ENCODE peak calls at places on chromosome 17, in seven cellular contexts. Q is pancreas, M is progenitor cell of endocrine pancreas, N is RWPE1, B is Panc1, X is AG10803, H is heart left ventricle. K is an unnamed sample.

GRCh38 chr17:6570731-6571465 is 14.5 kb upstream of the PITPNM3 start:
- DNase-seq in Q (no peak), M (no peak), N (no peak), B (no peak), X (no peak), H (no peak), K (no peak)

GRCh38 chr17:17929655-17930380 is 42.4 kb downstream of the TOM1L2 start:
- DNase-seq in Q (no peak), M (no peak), N (no peak), B (no peak), X (no peak), H (no peak), K (no peak)

GRCh38 chr17:700504-701094 is 14.0 kb downstream of the VPS53 start:
- DNase-seq in Q (no peak), M (no peak), N (peak), B (no peak), X (peak), H (no peak), K (peak)

GRCh38 chr17:14871921-14872320 is 393.2 kb downstream of the PMP22 start:
- DNase-seq in Q (no peak), M (no peak), N (peak), B (no peak), X (peak), H (no peak), K (no peak)

GRCh38 chr17:36089888-36090836 is at the start of gene CCL3:
- DNase-seq in Q (peak), M (no peak), N (no peak), B (no peak), X (no peak), H (peak), K (no peak)

GRCh38 chr17:30021708-30022317 is 80.4 kb downstream of the EFCAB5 start:
- DNase-seq in Q (no peak), M (no peak), N (peak), B (peak), X (peak), H (peak), K (peak)

GRCh38 chr17:15307686-15308085 is 33.7 kb downstream of the TEKT3 start:
- DNase-seq in Q (no peak), M (no peak), N (no peak), B (no peak), X (peak), H (no peak), K (no peak)

GRCh38 chr17:41492351-41492750 is 2.6 kb upstream of the KRT36 start:
- DNase-seq in Q (no peak), M (no peak), N (no peak), B (no peak), X (peak), H (no peak), K (no peak)

GRCh38 chr17:58316260-58316960 is 12.2 kb downstream of the TSPOAP1 start:
- DNase-seq in Q (no peak), M (peak), N (no peak), B (no peak), X (no peak), H (no peak), K (no peak)

GRCh38 chr17:77691216-77692085 is 267.1 kb upstream of the TNRC6C start:
- DNase-seq in Q (no peak), M (no peak), N (no peak), B (no peak), X (no peak), H (no peak), K (no peak)

GRCh38 chr17:68197091-68197996 is 50.5 kb upstream of the AMZ2 start:
- DNase-seq in Q (no peak), M (no peak), N (no peak), B (no peak), X (no peak), H (no peak), K (no peak)

GRCh38 chr17:75854111-75854748 is 905 bp downstream of the WBP2 start:
- DNase-seq in Q (peak), M (no peak), N (peak), B (no peak), X (peak), H (no peak), K (peak)

GRCh38 chr17:75856062-75856681 is 1.0 kb upstream of the WBP2 start:
- DNase-seq in Q (no peak), M (no peak), N (peak), B (no peak), X (no peak), H (no peak), K (no peak)

GRCh38 chr17:75853410-75853809 is 1.7 kb downstream of the WBP2 start:
- DNase-seq in Q (no peak), M (no peak), N (no peak), B (no peak), X (peak), H (no peak), K (peak)

GRCh38 chr17:75854881-75855309 is 240 bp downstream of the WBP2 start:
- DNase-seq in Q (no peak), M (no peak), N (peak), B (no peak), X (no peak), H (no peak), K (no peak)

GRCh38 chr17:75855310-75856061 is at the start of gene WBP2:
- DNase-seq in Q (peak), M (peak), N (peak), B (peak), X (peak), H (peak), K (peak)
- TF ChIP-seq CTCF in Q (no peak), M (peak), N (peak), B (peak), X (peak), H (no peak), K (peak)

GRCh38 chr17:80256034-80256350 is 4.7 kb upstream of the RNF213 start:
- DNase-seq in Q (no peak), M (no peak), N (no peak), B (no peak), X (no peak), H (no peak), K (no peak)

GRCh38 chr17:80254396-80255241 is 6.0 kb upstream of the RNF213 start:
- DNase-seq in Q (peak), M (no peak), N (peak), B (peak), X (peak), H (no peak), K (peak)

GRCh38 chr17:80251966-80252365 is 8.7 kb upstream of the RNF213 start:
- DNase-seq in Q (no peak), M (no peak), N (no peak), B (no peak), X (no peak), H (no peak), K (no peak)

GRCh38 chr17:80253631-80254395 is 6.8 kb upstream of the RNF213 start:
- DNase-seq in Q (no peak), M (no peak), N (no peak), B (no peak), X (no peak), H (no peak), K (no peak)

DNA sequence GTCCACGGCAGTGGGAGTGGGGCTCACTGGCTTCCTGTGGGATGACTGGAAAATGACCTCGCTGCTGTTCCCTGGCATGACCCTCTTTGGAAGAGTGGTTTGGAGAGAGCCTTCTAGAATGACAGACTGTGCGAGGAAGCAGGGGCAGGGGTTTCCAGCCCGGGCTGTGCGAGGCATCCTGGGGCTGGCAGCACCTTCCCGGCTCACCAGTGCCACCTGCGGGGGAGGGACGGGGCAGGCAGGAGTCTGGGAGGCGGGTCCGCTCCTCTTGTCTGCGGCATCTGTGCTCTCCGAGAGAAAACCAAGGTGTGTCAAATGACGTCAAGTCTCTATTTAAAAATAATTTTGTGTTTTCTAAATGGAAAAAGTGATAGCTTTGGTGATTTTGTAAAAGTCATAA is 7.8 kb upstream of the RNF213 start:
- DNase-seq in Q (peak), M (peak), N (peak), B (no peak), X (no peak), H (no peak), K (no peak)
- TF ChIP-seq CTCF in Q (peak), M (peak), N (peak), B (no peak), X (no peak), H (peak), K (no peak)

DNA sequence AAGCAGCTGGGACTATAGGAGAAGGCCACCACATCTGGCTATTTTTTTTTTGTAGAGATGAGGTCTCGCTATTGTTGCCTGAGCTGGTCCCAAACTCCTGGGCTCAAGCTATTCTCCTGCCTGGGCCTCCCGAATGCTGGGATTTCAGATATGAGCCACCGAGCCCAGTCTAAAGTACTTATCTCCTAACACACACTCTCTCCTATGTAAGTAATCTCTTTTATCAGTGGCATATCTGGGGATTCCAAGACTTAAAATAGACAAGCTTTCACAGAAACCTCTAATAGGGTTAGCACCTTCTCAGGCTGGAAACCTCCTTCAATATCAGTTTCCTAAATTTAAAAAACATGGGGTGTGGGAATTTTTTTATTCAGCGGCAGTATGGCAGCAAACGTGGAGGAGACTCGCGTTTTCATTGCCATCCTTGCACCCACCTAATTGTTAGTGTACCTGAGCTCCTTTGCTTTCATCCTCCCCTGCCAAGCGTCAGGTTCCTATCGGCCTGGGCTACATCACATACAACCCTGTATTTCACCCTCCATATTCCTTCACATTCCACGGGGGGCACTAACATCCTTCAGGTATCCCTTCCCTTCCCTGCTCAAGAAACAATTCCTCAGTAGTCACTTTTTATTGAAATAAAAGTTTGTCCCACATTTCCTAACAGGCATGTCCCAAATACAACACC is 1.1 kb downstream of the EZH1 start:
- DNase-seq in Q (no peak), M (no peak), N (peak), B (no peak), X (no peak), H (no peak), K (no peak)
- TF ChIP-seq CTCF in Q (no peak), M (peak), N (no peak), B (no peak), X (peak), H (no peak), K (peak)

GRCh38 chr17:39576187-39576586 is 31.5 kb downstream of the NEUROD2 start:
- DNase-seq in Q (no peak), M (no peak), N (peak), B (no peak), X (peak), H (no peak), K (peak)
- TF ChIP-seq CTCF in Q (no peak), M (peak), N (peak), B (peak), X (peak), H (no peak), K (peak)

DNA sequence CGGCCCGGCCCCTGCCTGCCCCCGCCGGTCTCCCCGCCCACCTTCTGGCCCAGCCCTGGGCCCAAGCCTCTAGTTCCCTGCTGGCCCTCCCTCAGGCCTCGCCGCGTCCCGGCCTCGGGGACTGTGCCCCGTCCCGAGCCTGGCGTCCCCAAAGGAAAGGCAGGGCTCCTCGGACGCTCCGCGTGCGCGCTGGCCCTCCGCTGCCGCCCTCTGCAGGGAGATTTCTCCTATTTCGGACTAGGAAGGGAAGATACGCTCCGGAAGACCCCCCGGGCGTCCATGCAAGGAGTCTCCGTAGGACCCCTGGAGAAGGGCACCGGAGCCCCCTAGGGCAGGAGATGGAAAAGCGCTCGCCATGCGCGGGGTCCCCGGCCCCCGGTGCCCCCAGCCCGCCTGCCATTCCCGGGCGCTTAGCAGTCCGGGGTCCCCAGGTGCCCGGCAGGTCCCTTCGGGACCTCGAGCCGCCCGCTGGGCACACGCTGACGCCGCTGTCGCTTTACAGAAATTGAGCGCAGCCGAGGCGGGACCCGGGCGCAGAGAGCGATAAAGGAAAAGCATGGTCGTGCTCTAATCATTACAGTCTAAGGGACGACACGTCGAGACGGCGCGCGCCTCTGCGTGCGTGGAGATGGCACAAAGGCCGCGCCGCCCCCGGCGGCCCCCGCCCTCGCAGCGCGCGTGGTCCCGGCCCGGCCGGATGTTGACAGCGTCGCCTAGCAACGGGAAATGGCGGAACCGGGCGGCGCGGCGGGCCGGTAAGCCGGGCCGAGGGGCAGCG is at the start of gene CCDC40:
- DNase-seq in Q (peak), M (peak), N (peak), B (no peak), X (peak), H (peak), K (peak)
- TF ChIP-seq CTCF in Q (no peak), M (peak), N (no peak), B (no peak), X (peak), H (no peak), K (peak)

GRCh38 chr17:40418428-40418706 is 671 bp upstream of the TOP2A start:
- DNase-seq in Q (no peak), M (no peak), N (no peak), B (no peak), X (no peak), H (no peak), K (no peak)

GRCh38 chr17:40417609-40418427 is at the start of gene TOP2A:
- DNase-seq in Q (peak), M (peak), N (peak), B (peak), X (peak), H (peak), K (peak)

GRCh38 chr17:40417258-40417608 is 463 bp downstream of the TOP2A start:
- DNase-seq in Q (no peak), M (no peak), N (no peak), B (no peak), X (no peak), H (no peak), K (peak)

GRCh38 chr17:40416671-40417070 is 1.0 kb downstream of the TOP2A start:
- DNase-seq in Q (no peak), M (no peak), N (no peak), B (no peak), X (no peak), H (no peak), K (no peak)

DNA sequence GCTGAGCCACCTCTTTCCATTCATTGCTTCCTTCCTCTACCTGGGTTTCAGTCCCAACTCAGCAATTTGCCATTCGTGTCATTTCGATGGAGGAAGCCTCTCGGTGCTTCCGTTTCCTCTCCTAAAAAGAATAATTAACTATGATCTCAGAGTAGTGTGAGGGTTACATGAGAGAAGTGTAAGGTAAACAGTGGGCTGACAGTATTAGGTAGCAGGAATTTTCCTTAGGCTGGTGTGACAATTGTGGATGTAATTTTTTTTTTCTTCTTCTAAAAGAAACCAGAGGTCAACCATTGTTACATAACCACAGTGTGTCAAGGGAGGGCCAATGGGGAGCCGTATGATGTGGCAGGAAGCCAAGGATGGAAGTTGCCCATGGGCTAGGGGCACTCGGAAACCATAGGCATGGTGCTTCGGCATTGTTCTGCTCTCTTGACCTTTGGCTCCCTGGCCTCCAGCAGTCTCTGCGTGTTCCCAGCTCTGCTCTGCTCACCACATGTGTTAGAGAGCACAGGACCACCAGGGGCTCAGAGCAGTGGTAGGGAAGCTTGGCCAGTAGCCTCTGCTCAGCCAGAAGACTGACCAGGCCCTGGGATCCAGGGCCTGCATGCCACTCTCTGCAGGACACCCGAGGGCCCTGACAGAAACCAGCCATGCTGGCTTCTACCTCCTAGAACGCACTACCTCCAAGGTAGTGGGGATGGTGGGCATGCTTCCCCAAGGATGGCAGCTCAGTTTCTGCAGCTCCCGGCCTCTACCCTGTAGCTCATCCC is 2.0 kb upstream of the TOP2A start:
- DNase-seq in Q (no peak), M (no peak), N (no peak), B (no peak), X (no peak), H (no peak), K (no peak)
- TF ChIP-seq CTCF in Q (no peak), M (no peak), N (no peak), B (no peak), X (no peak), H (no peak), K (no peak)

GRCh38 chr17:73215414-73215813 is 22.6 kb downstream of the COG1 start:
- DNase-seq in Q (no peak), M (no peak), N (no peak), B (no peak), X (no peak), H (no peak), K (no peak)
- TF ChIP-seq CTCF in Q (no peak), M (peak), N (no peak), B (no peak), X (no peak), H (no peak), K (no peak)

DNA sequence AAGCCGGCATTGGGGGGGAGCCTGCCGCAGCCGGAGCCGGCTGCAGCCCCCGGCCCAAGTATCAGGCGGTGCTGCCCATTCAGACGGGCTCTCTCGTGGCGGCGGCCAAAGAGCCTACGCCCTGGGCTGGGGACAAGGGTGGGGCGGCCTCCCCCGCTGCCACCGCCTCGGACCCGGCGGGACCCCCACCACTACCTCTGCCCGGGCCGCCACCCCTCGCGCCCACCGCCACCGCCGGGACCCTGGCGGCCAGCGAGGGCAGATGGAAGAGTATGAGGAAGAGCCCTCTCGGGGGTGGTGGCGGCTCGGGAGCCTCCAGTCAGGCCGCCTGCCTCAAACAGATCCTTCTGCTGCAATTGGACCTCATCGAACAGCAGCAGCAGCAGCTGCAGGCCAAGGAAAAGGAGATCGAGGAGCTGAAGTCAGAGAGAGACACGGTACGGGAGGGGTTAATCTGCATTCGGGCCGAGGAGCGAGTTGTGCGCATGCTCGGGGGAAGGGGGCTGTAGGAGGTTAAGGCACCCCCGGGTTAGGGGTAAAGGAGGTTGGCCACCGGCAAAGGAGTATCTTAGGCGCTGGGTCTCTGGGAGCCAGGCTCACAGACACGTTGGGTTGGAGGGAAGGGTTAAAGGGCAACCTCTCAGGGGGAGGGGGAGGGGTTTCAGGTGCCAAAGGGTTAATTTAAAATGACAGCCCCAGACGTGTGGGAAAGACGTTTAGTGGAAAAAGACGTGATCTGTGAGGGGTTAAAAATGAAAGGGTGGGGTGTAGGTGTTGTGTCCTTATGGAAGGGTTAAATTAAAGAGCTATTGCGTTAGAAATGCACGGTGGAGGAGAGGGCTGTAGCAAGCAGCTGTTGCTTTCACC is 1.4 kb downstream of the MSL1 start:
- DNase-seq in Q (peak), M (peak), N (peak), B (no peak), X (peak), H (peak), K (no peak)
- TF ChIP-seq CTCF in Q (no peak), M (peak), N (no peak), B (no peak), X (no peak), H (no peak), K (no peak)

GRCh38 chr17:75393523-75394331 is 11.8 kb downstream of the GRB2 start:
- DNase-seq in Q (peak), M (peak), N (peak), B (peak), X (peak), H (peak), K (peak)
- TF ChIP-seq CTCF in Q (no peak), M (no peak), N (no peak), B (no peak), X (peak), H (no peak), K (no peak)

K was measured in HFFc6.